ENCODE peak calls at places on chromosomes 2 and 18, in six cellular contexts. A, M, Y, P, H and J are unnamed samples.

GRCh38 chr2:212037062-212037461 is 501.5 kb downstream of the ERBB4 start:
- DNase-seq in A (no peak), Y (no peak), M (no peak), H (no peak), P (no peak), J (no peak)

GRCh38 chr2:144554811-144555210 is 34.9 kb upstream of the ZEB2 start:
- DNase-seq in P (no peak), M (no peak), H (no peak), A (no peak), Y (no peak), J (no peak)

GRCh38 chr2:162243305-162243693 is at the start of gene FAP:
- DNase-seq in Y (no peak), M (peak; percentile 51), P (no peak), A (peak; percentile 95), H (no peak), J (peak; percentile 23)

GRCh38 chr2:76953733-76954347 is 568.3 kb downstream of the LRRTM4 start:
- DNase-seq in A (peak; percentile 41), H (peak; percentile 73), M (peak; percentile 76), P (peak; percentile 70), Y (peak; percentile 74), J (peak; percentile 67)

GRCh38 chr18:56890632-56891031 is 239.5 kb downstream of the WDR7 start:
- DNase-seq in P (no peak), A (peak; percentile 96), Y (no peak), H (peak; percentile 95), M (peak; percentile 78), J (no peak)

GRCh38 chr2:28336993-28337627 is 55.5 kb upstream of the FOSL2 start:
- DNase-seq in A (no peak), P (no peak), M (no peak), Y (no peak), H (no peak), J (no peak)

GRCh38 chr2:232897971-232898408 is 27.9 kb downstream of the SNORC start:
- DNase-seq in M (no peak), A (no peak), Y (no peak), P (no peak), H (no peak), J (no peak)

GRCh38 chr2:217981084-217981730 is 21.6 kb downstream of the TNS1 start:
- DNase-seq in P (no peak), H (no peak), M (no peak), A (no peak), Y (no peak), J (no peak)

GRCh38 chr2:238696786-238697185 is 151.1 kb upstream of the TWIST2 start:
- DNase-seq in M (no peak), Y (no peak), A (no peak), H (no peak), P (no peak), J (no peak)

GRCh38 chr2:171807831-171808393 is 86.1 kb downstream of the SLC25A12 start:
- DNase-seq in P (no peak), H (peak; percentile 34), Y (no peak), M (no peak), A (no peak), J (no peak)

GRCh38 chr2:232341061-232341738 is 37.4 kb upstream of the ALPP start:
- DNase-seq in M (no peak), H (no peak), Y (peak; percentile 30), P (no peak), A (no peak), J (no peak)

GRCh38 chr2:105575626-105576025 is 169.1 kb upstream of the NCK2 start:
- DNase-seq in Y (no peak), M (no peak), A (no peak), H (no peak), P (no peak), J (no peak)

GRCh38 chr2:11071207-11071606 is 84.1 kb upstream of the SLC66A3 start:
- DNase-seq in H (no peak), P (peak; percentile 58), A (peak; percentile 20), M (peak; percentile 36), Y (peak; percentile 46), J (no peak)

GRCh38 chr18:55265916-55266488 is 306.7 kb upstream of the CCDC68 start:
- DNase-seq in Y (no peak), A (peak; percentile 27), M (peak; percentile 41), P (no peak), H (no peak), J (no peak)

GRCh38 chr2:235594041-235594440 is 100.2 kb downstream of the AGAP1 start:
- DNase-seq in A (peak; percentile 89), M (peak; percentile 79), Y (no peak), P (no peak), H (peak; percentile 83), J (no peak)

GRCh38 chr2:99261242-99261641 is 5.8 kb upstream of the LYG2 start:
- DNase-seq in Y (no peak), A (no peak), H (no peak), P (no peak), M (no peak), J (no peak)

GRCh38 chr2:122734756-122735155 is 979.3 kb downstream of the TSN start:
- DNase-seq in M (peak; percentile 46), P (peak; percentile 88), A (no peak), Y (no peak), H (no peak), J (no peak)

GRCh38 chr2:55283083-55283482 is 14.1 kb upstream of the MTIF2 start:
- DNase-seq in M (no peak), A (no peak), H (no peak), Y (no peak), P (no peak), J (no peak)

DNA sequence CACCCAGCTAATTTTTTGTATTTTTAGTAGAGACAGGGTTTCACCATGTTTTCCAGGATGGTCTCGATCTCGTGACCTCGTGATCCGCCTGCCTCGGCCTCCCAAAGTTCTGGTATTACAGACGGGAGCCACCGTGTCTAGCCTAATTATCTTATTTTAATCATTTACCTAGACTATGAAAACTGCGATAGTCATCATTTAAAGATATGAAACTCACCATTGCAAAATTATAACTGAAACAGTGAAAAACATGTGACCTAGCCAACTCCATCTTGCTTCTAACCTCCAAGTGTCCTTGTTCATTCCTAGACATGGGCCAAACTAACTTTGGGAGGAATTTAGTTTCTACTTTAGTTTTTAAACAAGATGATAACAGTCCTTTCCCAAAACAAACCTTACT is 17.4 kb downstream of the SULT1C4 start:
- DNase-seq in M (no peak), P (no peak), H (no peak), Y (no peak), A (no peak), J (no peak)
- H3K9me3 ChIP-seq in M (peaks cover 56% of the 10 kb centered on the region), P (peaks cover 17% of the 10 kb centered on the region), H (peaks cover 12% of the 10 kb centered on the region), Y (peaks cover 30% of the 10 kb centered on the region), A (peaks cover 24% of the 10 kb centered on the region), J (peaks cover 14% of the 10 kb centered on the region)

GRCh38 chr2:164840458-164840929 is 1.1 kb downstream of the COBLL1 start:
- DNase-seq in M (peak; percentile 21), Y (peak; percentile 59), P (peak; percentile 43), A (no peak), H (peak; percentile 18), J (no peak)

GRCh38 chr2:164842624-164842966 is 972 bp upstream of the COBLL1 start:
- DNase-seq in P (no peak), A (no peak), Y (no peak), H (no peak), M (no peak), J (no peak)

GRCh38 chr2:164841719-164842623 is at the start of gene COBLL1:
- DNase-seq in H (peak; percentile 94), Y (peak; percentile 93), P (peak; percentile 91), A (peak; percentile 41), M (peak; percentile 82), J (peak; percentile 79)

GRCh38 chr2:164839914-164840457 is 1.6 kb downstream of the COBLL1 start:
- DNase-seq in M (peak; percentile 34), H (peak; percentile 64), P (no peak), A (peak; percentile 18), Y (no peak), J (no peak)

DNA sequence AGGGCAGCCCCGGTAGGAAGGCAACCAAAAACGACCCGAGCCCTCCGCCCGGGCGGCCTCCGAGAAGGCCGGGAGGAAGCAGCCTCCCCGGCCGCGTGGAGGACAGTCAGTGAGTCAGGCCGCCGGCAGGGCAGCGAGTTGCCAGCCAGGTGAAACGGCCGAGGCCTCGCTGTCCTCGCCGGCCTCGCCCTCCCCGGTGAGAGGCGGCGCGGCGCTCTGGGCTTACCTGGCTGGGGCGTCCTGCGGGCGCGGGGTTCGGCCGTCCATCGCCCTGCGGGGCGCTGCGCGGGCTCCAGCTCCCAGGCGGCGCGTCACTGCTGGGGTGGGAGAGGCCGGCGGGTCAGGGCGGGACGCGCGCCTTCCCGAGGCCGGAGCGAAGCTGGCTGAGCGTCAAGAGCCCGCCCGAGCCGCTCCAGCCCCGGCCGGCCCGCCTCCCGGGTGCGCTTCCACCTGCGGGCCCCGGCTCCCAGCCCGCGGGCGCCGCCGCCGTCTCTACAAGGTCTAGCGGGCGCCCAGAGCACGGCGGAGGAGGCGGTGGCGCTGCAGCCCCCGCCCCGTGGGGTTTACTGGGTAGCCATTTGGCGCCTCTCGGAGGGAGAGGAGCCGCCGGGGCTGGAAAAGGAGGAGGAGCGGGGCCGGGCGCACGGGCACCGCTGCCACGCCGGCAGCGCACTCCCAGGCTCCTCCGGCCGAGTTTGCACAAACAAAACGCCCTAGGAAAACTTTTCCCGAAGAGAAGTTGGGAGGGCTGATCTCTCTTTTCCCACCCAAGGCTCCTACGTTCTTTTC is 499 bp downstream of the COBLL1 start:
- DNase-seq in H (peak; percentile 95), Y (peak; percentile 79), P (peak; percentile 72), A (peak; percentile 32), M (peak; percentile 80), J (peak; percentile 71)
- H3K4me2 ChIP-seq in H (peak overlapping the region; percentile 59), Y (peak overlapping the region; percentile 96), P (peak overlapping the region; percentile 83), A (peak overlapping the region; percentile 75), M (peak overlapping the region; percentile 64), J (peak overlapping the region; percentile 91)

GRCh38 chr18:49728542-49728941 is 84.8 kb downstream of the ACAA2 start:
- DNase-seq in A (no peak), Y (peak; percentile 90), P (peak; percentile 82), M (no peak), H (peak; percentile 68), J (no peak)

GRCh38 chr18:49730951-49731391 is 82.4 kb downstream of the ACAA2 start:
- DNase-seq in Y (no peak), M (no peak), H (peak; percentile 72), P (no peak), A (no peak), J (no peak)

GRCh38 chr18:49726564-49726963 is 86.8 kb downstream of the ACAA2 start:
- DNase-seq in M (no peak), P (no peak), A (peak; percentile 13), H (no peak), Y (no peak), J (no peak)

GRCh38 chr18:49725809-49726514 is 87.4 kb downstream of the ACAA2 start:
- DNase-seq in H (peak; percentile 36), M (peak; percentile 100), Y (peak; percentile 72), P (peak; percentile 92), A (peak; percentile 98), J (peak; percentile 61)

GRCh38 chr18:49727816-49728215 is 85.5 kb downstream of the ACAA2 start:
- DNase-seq in H (no peak), M (no peak), Y (no peak), A (no peak), P (no peak), J (no peak)
- H2AK5ac ChIP-seq in H (peak overlapping the region; percentile 62), M (peak overlapping the region; percentile 93), Y (no peak overlapping the region), A (peak overlapping the region; percentile 10), P (peak overlapping the region; percentile 18), J (peak overlapping the region; percentile 1)

GRCh38 chr2:84467389-84467788 is 8.3 kb upstream of the SUCLG1 start:
- DNase-seq in H (no peak), Y (no peak), A (no peak), M (no peak), P (no peak), J (no peak)
- H3K9me3 ChIP-seq in H (peaks cover 6% of the 10 kb centered on the region), Y (peaks cover 32% of the 10 kb centered on the region), A (peaks cover 7% of the 10 kb centered on the region), M (peaks cover 18% of the 10 kb centered on the region), P (peaks cover 17% of the 10 kb centered on the region), J (peaks cover 17% of the 10 kb centered on the region)

GRCh38 chr18:50559750-50560680 is at the start of gene MAPK4:
- DNase-seq in M (no peak), A (no peak), Y (peak; percentile 64), H (peak; percentile 47), P (peak; percentile 42), J (peak; percentile 48)
- H3K4me2 ChIP-seq in M (peak within 1 kb of the TSS; percentile 85), A (peak within 1 kb of the TSS; percentile 59), Y (peak within 1 kb of the TSS; percentile 82), H (peak within 1 kb of the TSS; percentile 100), P (peak within 1 kb of the TSS; percentile 87), J (peak within 1 kb of the TSS; percentile 88)